ENCODE peak calls at places on chromosomes 13 and 19, in five cellular contexts. F, Q, K, L and A are unnamed samples.
A peak's percentile ranks its signal among the peaks of the same experiment; 100 is the strongest.

GRCh38 chr13:113963376-113963775 is 10.5 kb downstream of the C13orf46 start:
- DNase-seq in F (no peak), Q (no peak), L (no peak), K (peak; percentile 27), A (peak; percentile 67)

GRCh38 chr13:48232420-48233096 is 448 bp upstream of the ITM2B start:
- DNase-seq in F (no peak), K (no peak), L (no peak), Q (peak; percentile 65), A (no peak)

GRCh38 chr19:44142014-44142523 is 715 bp downstream of the ZNF234 start:
- DNase-seq in K (no peak), Q (no peak), F (no peak), L (no peak), A (no peak)

GRCh38 chr19:10142701-10143375 is 23.1 kb upstream of the EIF3G start:
- DNase-seq in K (no peak), Q (peak; percentile 69), F (peak; percentile 83), L (no peak), A (no peak)

GRCh38 chr13:85771856-85772255 is 27.4 kb downstream of the SLITRK6 start:
- DNase-seq in F (no peak), Q (no peak), K (no peak), L (no peak), A (no peak)

GRCh38 chr13:38582133-38582532 is 104.7 kb upstream of the FREM2 start:
- DNase-seq in F (no peak), Q (no peak), L (no peak), K (no peak), A (no peak)

GRCh38 chr13:113491418-113491883 is 940 bp upstream of the DCUN1D2 start:
- DNase-seq in K (no peak), F (no peak), Q (no peak), L (no peak), A (no peak)

GRCh38 chr13:68009546-68009945 is 779.4 kb upstream of the PCDH9 start:
- DNase-seq in Q (no peak), F (no peak), L (no peak), K (no peak), A (no peak)

GRCh38 chr13:34734932-34735331 is 207.1 kb upstream of the NBEA start:
- DNase-seq in K (no peak), Q (no peak), L (no peak), F (no peak), A (no peak)

GRCh38 chr19:574658-575526 is 2.5 kb downstream of the BSG start:
- DNase-seq in K (peak; percentile 82), L (no peak), F (no peak), Q (no peak), A (no peak)

GRCh38 chr19:5172859-5173577 is 167.6 kb downstream of the PTPRS start:
- DNase-seq in Q (no peak), F (no peak), K (no peak), L (peak; percentile 72), A (no peak)

GRCh38 chr13:111315347-111315995 is 5.0 kb upstream of the TEX29 start:
- DNase-seq in F (no peak), K (no peak), Q (peak; percentile 34), L (no peak), A (no peak)

GRCh38 chr19:17348700-17349099 is 11.3 kb downstream of the GTPBP3 start:
- DNase-seq in L (no peak), K (peak; percentile 56), F (no peak), Q (no peak), A (no peak)

GRCh38 chr13:49563513-49563912 is 21.8 kb downstream of the RCBTB1 start:
- DNase-seq in L (no peak), Q (no peak), F (no peak), K (no peak), A (no peak)
- H3K27ac ChIP-seq in L (no peak overlapping the region), Q (no peak overlapping the region), F (no peak overlapping the region), K (no peak overlapping the region), A (no peak overlapping the region)

DNA sequence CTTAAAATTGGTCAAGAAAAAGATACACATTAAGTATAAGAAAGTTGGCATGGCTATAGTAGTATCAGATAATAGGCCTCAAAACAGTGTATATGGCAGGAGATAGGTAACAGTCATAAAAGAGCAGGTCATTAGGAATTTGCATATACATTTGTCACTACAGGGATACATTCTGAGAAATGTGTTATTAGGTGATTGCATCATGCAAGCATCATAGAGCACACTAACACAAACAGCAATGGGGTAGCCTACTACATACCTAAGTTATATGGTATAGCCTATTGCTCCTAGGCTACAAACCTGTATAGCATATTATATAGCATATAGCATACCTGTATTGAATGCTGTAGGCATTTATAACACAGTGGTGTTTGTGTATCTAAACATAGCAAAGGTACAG is 6.2 kb upstream of the ZNF529 start:
- DNase-seq in F (no peak), L (no peak), K (no peak), Q (no peak), A (no peak)
- H3K9me3 ChIP-seq in F (peaks cover 64% of the 10 kb centered on the region), L (peaks cover 34% of the 10 kb centered on the region), K (peaks cover 7% of the 10 kb centered on the region), Q (no peaks in the 10 kb centered on the region), A (peaks cover 78% of the 10 kb centered on the region)

DNA sequence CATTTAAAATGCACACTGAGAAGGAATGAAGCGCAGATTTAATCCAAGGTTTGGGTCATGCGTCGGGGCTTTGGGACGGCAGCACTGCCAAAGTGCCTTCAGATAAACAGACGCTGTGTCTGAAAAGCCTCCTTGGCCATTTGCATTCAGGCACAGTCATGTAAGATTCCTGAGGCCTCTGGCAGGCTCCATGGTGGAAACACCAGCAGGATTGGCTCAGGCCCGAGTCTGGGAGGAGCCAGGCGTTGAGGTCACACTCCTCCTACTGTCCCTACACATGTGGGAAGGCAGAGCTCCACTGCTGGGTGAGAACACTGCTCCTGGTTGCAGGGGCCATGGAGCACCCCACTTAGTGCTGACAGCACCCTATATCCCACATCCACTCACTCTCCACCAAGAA is 113.3 kb upstream of the KL start:
- DNase-seq in K (peak; percentile 48), F (no peak), Q (peak; percentile 57), L (no peak), A (no peak)
- H3K27ac ChIP-seq in K (no peak overlapping the region), F (no peak overlapping the region), Q (no peak overlapping the region), L (no peak overlapping the region), A (no peak overlapping the region)

GRCh38 chr19:22797040-22797439 is 13.1 kb upstream of the ZNF99 start:
- DNase-seq in L (no peak), K (no peak), F (no peak), Q (no peak), A (no peak)
- H3K9me3 ChIP-seq in L (peaks cover 12% of the 10 kb centered on the region), K (no peaks in the 10 kb centered on the region), F (peaks cover 14% of the 10 kb centered on the region), Q (no peaks in the 10 kb centered on the region), A (no peaks in the 10 kb centered on the region)

GRCh38 chr19:1873524-1874473 is 10.4 kb upstream of the KLF16 start:
- DNase-seq in K (peak; percentile 76), L (no peak), Q (no peak), F (no peak), A (peak; percentile 43)
- H3K27ac ChIP-seq in K (peak overlapping the region; percentile 96), L (peak overlapping the region; percentile 39), Q (no peak overlapping the region), F (peak overlapping the region; percentile 93), A (peak overlapping the region; percentile 94)

GRCh38 chr19:56116606-56117005 is 4.5 kb downstream of the ZNF787 start:
- DNase-seq in L (no peak), K (no peak), Q (no peak), F (no peak), A (no peak)

GRCh38 chr19:56117376-56117884 is 3.7 kb downstream of the ZNF787 start:
- DNase-seq in Q (no peak), L (no peak), F (no peak), K (no peak), A (no peak)

GRCh38 chr19:56114051-56114694 is 6.9 kb downstream of the ZNF787 start:
- DNase-seq in Q (no peak), L (no peak), F (no peak), K (no peak), A (no peak)

GRCh38 chr19:56114711-56115110 is 6.4 kb downstream of the ZNF787 start:
- DNase-seq in F (no peak), Q (no peak), L (no peak), K (no peak), A (peak; percentile 72)

DNA sequence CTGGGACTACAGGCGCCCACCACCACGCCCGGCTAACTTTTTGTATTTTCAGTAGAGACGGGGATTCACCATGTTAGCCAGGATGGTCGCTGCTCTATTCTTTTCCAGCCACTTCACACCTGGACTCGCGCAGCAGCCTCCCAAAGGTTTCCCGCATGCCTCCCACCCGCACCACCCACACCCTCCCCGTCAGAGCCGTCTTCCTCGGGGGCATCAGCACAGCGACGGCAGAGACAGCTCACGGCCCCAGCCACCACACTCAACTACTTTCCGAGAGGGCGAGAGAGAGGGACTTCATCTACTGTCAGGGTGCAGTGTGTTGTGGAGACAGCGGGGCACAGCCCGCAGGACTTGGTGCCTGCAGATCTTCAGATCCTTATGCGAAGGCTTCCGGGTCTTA is 5.6 kb downstream of the ZNF787 start:
- DNase-seq in L (no peak), F (no peak), K (no peak), Q (no peak), A (no peak)
- H3K9me3 ChIP-seq in L (no peaks in the 10 kb centered on the region), F (no peaks in the 10 kb centered on the region), K (no peaks in the 10 kb centered on the region), Q (no peaks in the 10 kb centered on the region), A (no peaks in the 10 kb centered on the region)

DNA sequence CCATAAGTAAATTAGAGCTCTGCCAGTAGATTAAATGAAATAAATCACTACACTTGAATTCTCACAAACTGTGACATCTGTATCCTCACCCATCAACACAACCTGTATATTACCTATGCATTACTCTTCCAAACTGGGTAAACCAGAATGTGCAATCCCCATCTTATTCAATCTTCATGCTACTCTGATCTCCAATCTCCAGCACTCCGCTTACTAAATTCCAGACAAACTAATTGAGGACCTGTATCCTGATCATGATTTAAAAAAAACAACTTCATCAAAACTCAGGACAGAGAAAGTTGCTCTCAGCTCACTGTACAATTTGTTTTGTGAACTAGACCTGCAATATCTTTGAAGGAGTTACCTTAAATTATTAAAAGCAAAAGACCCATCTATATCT is 74.4 kb downstream of the FOXO1 start:
- DNase-seq in Q (no peak), K (no peak), L (no peak), F (no peak), A (no peak)
- H3K27ac ChIP-seq in Q (no peak overlapping the region), K (no peak overlapping the region), L (no peak overlapping the region), F (peak overlapping the region; percentile 64), A (no peak overlapping the region)

GRCh38 chr19:56687036-56687435 is 15.5 kb upstream of the ZNF835 start:
- DNase-seq in F (no peak), K (no peak), Q (no peak), L (no peak), A (no peak)
- H3K9me3 ChIP-seq in F (peaks cover 28% of the 10 kb centered on the region), K (no peaks in the 10 kb centered on the region), Q (no peaks in the 10 kb centered on the region), L (peaks cover 52% of the 10 kb centered on the region), A (no peaks in the 10 kb centered on the region)

DNA sequence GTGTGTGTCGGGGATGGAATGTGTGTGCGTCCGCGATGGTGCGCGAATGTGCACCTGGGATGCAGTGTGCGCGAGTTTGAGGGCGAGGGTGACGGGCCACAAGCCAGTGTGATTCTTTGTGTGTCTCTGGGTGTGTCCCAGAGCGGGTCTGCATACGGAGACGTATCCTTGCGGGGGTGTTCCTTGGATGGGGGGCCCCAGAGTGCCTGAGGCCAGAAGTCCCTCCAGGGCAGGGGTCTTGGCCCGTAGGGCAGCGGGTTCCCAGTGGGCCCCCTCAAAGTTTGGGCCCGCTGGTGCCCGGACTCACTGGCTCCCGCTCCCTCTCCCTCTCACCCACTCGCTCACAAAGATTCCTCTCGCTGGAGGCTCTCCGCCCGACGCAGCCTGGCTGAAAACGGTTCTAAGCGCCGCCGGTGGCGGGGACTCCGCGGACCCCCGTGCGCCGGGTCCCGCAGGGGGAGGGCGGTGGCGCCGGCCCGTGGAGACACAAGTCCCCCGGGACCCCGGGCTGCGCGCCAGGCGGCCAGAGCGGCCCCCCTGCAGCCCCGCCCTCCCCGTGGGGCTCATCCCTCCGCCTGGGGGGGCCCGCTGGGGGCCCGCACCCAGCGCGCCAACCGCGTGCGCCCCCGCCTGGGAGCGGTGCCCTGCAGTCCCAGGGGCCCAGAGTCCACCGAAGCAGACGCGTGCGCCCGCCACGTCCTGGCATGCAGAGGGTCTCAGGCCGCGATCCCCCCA is 886 bp downstream of the CRLF1 start:
- DNase-seq in F (no peak), L (no peak), Q (no peak), K (no peak), A (no peak)
- H3K27ac ChIP-seq in F (no peak overlapping the region), L (no peak overlapping the region), Q (no peak overlapping the region), K (no peak overlapping the region), A (no peak overlapping the region)

GRCh38 chr19:19937403-19937802 is 36.7 kb downstream of the ZNF93 start:
- DNase-seq in K (no peak), Q (no peak), L (no peak), F (no peak), A (no peak)
- H3K9me3 ChIP-seq in K (no peaks in the 10 kb centered on the region), Q (no peaks in the 10 kb centered on the region), L (peaks cover 23% of the 10 kb centered on the region), F (peaks cover 84% of the 10 kb centered on the region), A (peaks cover 97% of the 10 kb centered on the region)